ENCODE peak calls at places on chromosomes 2 and 18, in five cellular contexts. Y, K, G, U and W are unnamed samples. For H3K4me1, the result is how much of the 10 kb centered on the place peaks cover.

GRCh38 chr2:7749895-7750559 is 832.8 kb downstream of the RNF144A start:
- DNase-seq in U (no peak), K (no peak), G (no peak), Y (no peak), W (no peak)

GRCh38 chr18:6249788-6250187 is 164.9 kb downstream of the L3MBTL4 start:
- DNase-seq in G (no peak), K (no peak), U (no peak), Y (no peak), W (no peak)

GRCh38 chr2:170820647-170821630 is 4.3 kb downstream of the GAD1 start:
- DNase-seq in G (peak), U (no peak), K (no peak), Y (no peak), W (no peak)

GRCh38 chr18:29418136-29418535 is 1241.2 kb upstream of the CDH2 start:
- DNase-seq in K (peak), U (no peak), G (no peak), Y (no peak), W (no peak)

GRCh38 chr2:215612770-215613169 is 176.9 kb upstream of the FN1 start:
- DNase-seq in K (peak), Y (no peak), G (no peak), U (no peak), W (no peak)

GRCh38 chr2:241904791-241905710 is 35.5 kb downstream of the RTP5 start:
- DNase-seq in U (no peak), K (no peak), G (no peak), Y (no peak), W (no peak)

GRCh38 chr2:198144621-198145020 is 340.2 kb downstream of the PLCL1 start:
- DNase-seq in G (no peak), U (no peak), K (no peak), Y (no peak), W (no peak)

GRCh38 chr2:218988650-218989049 is 3.7 kb upstream of the FEV start:
- DNase-seq in U (no peak), G (no peak), K (no peak), Y (no peak), W (no peak)

GRCh38 chr2:174833737-174834136 is 69.5 kb upstream of the CHRNA1 start:
- DNase-seq in G (no peak), K (no peak), Y (no peak), U (no peak), W (no peak)

GRCh38 chr2:143515318-143515717 is 386.1 kb downstream of the ARHGAP15 start:
- DNase-seq in U (no peak), Y (no peak), G (no peak), K (no peak), W (no peak)

GRCh38 chr2:171480908-171481307 is 41.4 kb upstream of the CYBRD1 start:
- DNase-seq in K (no peak), Y (no peak), G (no peak), U (no peak), W (no peak)

GRCh38 chr18:50298443-50299284 is 11.2 kb upstream of the CXXC1 start:
- DNase-seq in U (no peak), K (no peak), Y (no peak), G (no peak), W (no peak)

GRCh38 chr2:240319855-240320560 is 115.5 kb upstream of the GPC1 start:
- DNase-seq in K (peak), U (no peak), Y (no peak), G (no peak), W (no peak)

GRCh38 chr18:5600376-5601071 is 56.7 kb upstream of the EPB41L3 start:
- DNase-seq in Y (peak), U (no peak), G (no peak), K (peak), W (no peak)

GRCh38 chr2:33136056-33136455 is 189.3 kb downstream of the LTBP1 start:
- DNase-seq in K (peak), Y (no peak), U (no peak), G (no peak), W (no peak)

GRCh38 chr2:12456293-12457151 is 260.2 kb upstream of the TRIB2 start:
- DNase-seq in Y (peak), G (peak), U (peak), K (peak), W (peak)

GRCh38 chr2:167293172-167293781 is 405.0 kb downstream of the XIRP2 start:
- DNase-seq in K (peak), G (no peak), Y (no peak), U (no peak), W (peak)

GRCh38 chr2:861655-862355 is 88.8 kb upstream of the SNTG2 start:
- DNase-seq in G (no peak), K (no peak), Y (no peak), U (no peak), W (no peak)

GRCh38 chr2:232365621-232366321 is 12.8 kb upstream of the ALPP start:
- DNase-seq in U (no peak), G (peak), K (peak), Y (peak), W (peak)

GRCh38 chr18:470661-471501 is 29.6 kb downstream of the COLEC12 start:
- DNase-seq in K (peak), U (no peak), G (no peak), Y (no peak), W (no peak)

GRCh38 chr2:126309185-126309584 is 346.8 kb upstream of the GYPC start:
- DNase-seq in K (no peak), G (no peak), Y (no peak), U (no peak), W (no peak)

GRCh38 chr2:187553908-187554703 is at the start of gene TFPI:
- DNase-seq in K (peak), U (no peak), Y (peak), G (peak), W (peak)

GRCh38 chr2:203751886-203752285 is 45.4 kb downstream of the CD28 start:
- DNase-seq in G (no peak), K (peak), U (no peak), Y (no peak), W (no peak)

GRCh38 chr2:229410946-229411345 is 139.9 kb upstream of the PID1 start:
- DNase-seq in G (no peak), Y (no peak), U (no peak), K (no peak), W (no peak)

GRCh38 chr2:72109904-72110303 is 37.8 kb downstream of the CYP26B1 start:
- DNase-seq in Y (no peak), G (no peak), K (no peak), U (no peak), W (no peak)

GRCh38 chr2:46858697-46859080 is 56.9 kb downstream of the MCFD2 start:
- DNase-seq in G (no peak), K (peak), U (no peak), Y (no peak), W (no peak)

GRCh38 chr18:77207540-77207939 is 42.1 kb upstream of the GALR1 start:
- DNase-seq in G (no peak), K (peak), U (no peak), Y (peak), W (peak)

GRCh38 chr2:122384768-122385333 is 629.4 kb downstream of the TSN start:
- DNase-seq in U (no peak), G (no peak), Y (no peak), K (no peak), W (no peak)

GRCh38 chr2:19911799-19912509 is 10.2 kb upstream of the TTC32 start:
- DNase-seq in K (peak), G (no peak), U (no peak), Y (no peak), W (peak)

GRCh38 chr2:178478102-178478441 is 328 bp downstream of the FKBP7 start:
- DNase-seq in K (peak), G (peak), U (no peak), Y (no peak), W (no peak)

GRCh38 chr2:171482308-171482707 is 40.0 kb upstream of the CYBRD1 start:
- DNase-seq in G (no peak), U (no peak), K (no peak), Y (no peak), W (no peak)

GRCh38 chr2:101415220-101415619 is 27.9 kb upstream of the CREG2 start:
- DNase-seq in U (no peak), Y (no peak), K (no peak), G (no peak), W (no peak)

GRCh38 chr2:88690591-88691338 is 708 bp upstream of the RPIA start:
- DNase-seq in U (no peak), G (peak), Y (peak), K (peak), W (peak)

GRCh38 chr2:200306969-200307811 is 697 bp downstream of the SPATS2L start:
- DNase-seq in U (no peak), K (no peak), Y (no peak), G (peak), W (peak)

GRCh38 chr2:179569834-179570233 is 291.6 kb downstream of the ZNF385B start:
- DNase-seq in U (no peak), K (peak), G (no peak), Y (no peak), W (no peak)

GRCh38 chr2:28394331-28394877 is 1.7 kb downstream of the FOSL2 start:
- DNase-seq in G (no peak), K (peak), Y (no peak), U (no peak), W (peak)

GRCh38 chr2:27262379-27263286 is at the start of gene SLC30A3:
- DNase-seq in K (no peak), Y (no peak), G (peak), U (no peak), W (peak)

GRCh38 chr2:27265536-27265870 is 2.7 kb upstream of the SLC30A3 start:
- DNase-seq in G (no peak), Y (no peak), U (no peak), K (no peak), W (no peak)

GRCh38 chr2:27264253-27264752 is 1.5 kb upstream of the SLC30A3 start:
- DNase-seq in U (no peak), K (no peak), G (no peak), Y (no peak), W (no peak)

GRCh38 chr2:27263287-27264252 is 723 bp upstream of the SLC30A3 start:
- DNase-seq in G (no peak), U (no peak), Y (no peak), K (no peak), W (no peak)

GRCh38 chr2:27264753-27265535 is 2.1 kb upstream of the SLC30A3 start:
- DNase-seq in Y (peak), U (no peak), G (no peak), K (peak), W (peak)
- TF ChIP-seq CTCF in Y (peak), U (peak), G (no peak), K (peak), W (peak)

GRCh38 chr2:221429741-221430491 is 142.2 kb downstream of the EPHA4 start:
- DNase-seq in U (no peak), K (peak), Y (no peak), G (no peak), W (no peak)
- TF ChIP-seq BHLHE40 in U (no peak), K (no peak), Y (no peak), G (no peak), W (no peak)

DNA sequence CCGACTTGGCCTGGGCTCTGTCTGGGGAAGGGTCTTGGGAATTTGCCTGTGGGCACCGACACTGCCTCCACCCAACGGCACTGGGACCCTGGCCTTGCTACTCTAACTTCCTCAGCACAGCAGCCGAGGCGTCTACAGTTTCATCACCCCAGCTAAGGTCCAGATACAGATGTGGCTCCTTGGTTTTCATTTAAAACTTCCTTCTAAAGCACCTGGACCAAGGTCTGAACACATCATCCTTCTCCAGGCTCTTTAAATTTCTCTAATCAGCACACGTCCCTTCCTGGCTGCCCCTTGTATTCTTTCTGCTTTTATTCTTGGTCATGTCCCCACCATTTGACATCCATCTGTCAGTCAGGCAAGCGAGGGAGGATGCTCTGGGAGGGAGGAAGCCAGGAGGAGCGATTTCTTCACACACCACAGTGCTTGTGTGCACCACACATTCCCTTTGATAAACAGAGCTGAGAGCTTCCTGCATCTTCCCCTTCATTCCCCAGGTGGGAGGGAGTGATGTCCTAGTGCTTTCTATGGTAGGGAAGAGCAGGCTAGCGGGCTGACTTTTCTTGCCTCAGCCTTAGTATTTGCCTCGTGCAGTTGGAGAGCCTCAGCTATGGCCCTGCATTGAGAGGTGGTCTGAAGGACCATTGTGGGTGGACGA is 6.9 kb downstream of the LBH start:
- DNase-seq in U (no peak), Y (no peak), G (no peak), K (no peak), W (no peak)
- H3K4me1 ChIP-seq in U (under half), Y (under half), G (under half), K (under half), W (half or more)

GRCh38 chr2:65626831-65627230 is 194.4 kb upstream of the SPRED2 start:
- DNase-seq in K (no peak), Y (no peak), G (no peak), U (no peak), W (no peak)

GRCh38 chr2:65630643-65631042 is 198.2 kb upstream of the SPRED2 start:
- DNase-seq in K (peak), U (no peak), G (no peak), Y (no peak), W (peak)

GRCh38 chr2:65622951-65623525 is 190.6 kb upstream of the SPRED2 start:
- DNase-seq in Y (no peak), G (no peak), K (no peak), U (no peak), W (no peak)

GRCh38 chr2:65625982-65626381 is 193.6 kb upstream of the SPRED2 start:
- DNase-seq in K (no peak), Y (no peak), G (no peak), U (no peak), W (no peak)

GRCh38 chr2:65628156-65628555 is 195.8 kb upstream of the SPRED2 start:
- DNase-seq in G (no peak), K (no peak), U (no peak), Y (no peak), W (no peak)
- TF ChIP-seq CTCF in G (no peak), K (no peak), U (no peak), Y (no peak), W (no peak)

GRCh38 chr18:67665266-67665665 is 148.7 kb upstream of the DSEL start:
- DNase-seq in U (no peak), G (no peak), Y (no peak), K (peak), W (no peak)
- TF ChIP-seq BHLHE40 in U (no peak), G (no peak), Y (no peak), K (no peak), W (no peak)

DNA sequence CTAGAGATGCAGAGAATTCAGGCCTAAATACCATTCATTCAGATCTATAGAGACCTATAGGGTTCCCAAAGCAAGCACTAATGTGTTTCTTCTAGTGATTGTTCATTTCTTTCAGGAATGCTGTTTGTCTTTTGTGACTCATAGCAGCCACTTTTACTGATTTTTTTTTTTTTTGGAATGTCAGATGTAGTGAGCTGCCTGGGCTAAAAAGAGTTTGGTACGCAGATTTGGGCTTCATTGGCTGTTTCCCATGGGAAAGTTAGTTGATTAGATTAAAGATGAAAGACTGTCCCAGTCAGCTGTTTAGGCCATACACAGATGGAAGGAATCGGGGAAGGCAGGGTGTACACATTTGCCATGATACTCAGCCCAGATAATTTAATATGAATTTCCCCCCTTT is 87.6 kb downstream of the CDC42EP3 start:
- DNase-seq in K (peak), G (no peak), U (no peak), Y (no peak), W (no peak)
- H3K4me1 ChIP-seq in K (under half), G (under half), U (under half), Y (under half), W (half or more)

DNA sequence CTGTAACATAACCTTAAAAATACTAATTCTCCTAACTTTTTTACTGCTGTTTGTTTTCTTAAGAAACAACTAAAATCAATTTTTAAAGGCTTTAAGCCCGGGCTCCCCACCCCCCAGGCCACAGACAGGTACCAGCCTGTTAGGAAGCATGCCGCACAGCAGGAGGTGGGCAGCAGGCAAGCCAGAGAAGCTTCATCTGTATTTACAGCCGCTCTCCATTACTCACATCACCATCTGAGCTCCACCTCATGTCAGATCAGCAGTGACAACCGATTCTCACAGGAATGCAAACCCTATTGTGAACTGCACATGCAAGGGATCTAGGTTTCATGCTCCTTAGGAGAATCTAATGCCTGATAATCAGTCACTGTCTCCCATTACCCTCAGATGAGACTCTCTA is 517.1 kb downstream of the NRXN1 start:
- DNase-seq in U (no peak), Y (no peak), G (no peak), K (no peak), W (no peak)
- TF ChIP-seq CTCF in U (no peak), Y (no peak), G (no peak), K (no peak), W (no peak)

GRCh38 chr18:74539289-74539688 is 5.0 kb downstream of the CNDP1 start:
- DNase-seq in Y (no peak), G (no peak), U (no peak), K (no peak), W (no peak)
- TF ChIP-seq BHLHE40 in Y (no peak), G (no peak), U (no peak), K (no peak), W (no peak)

GRCh38 chr2:85600235-85600575 is 2.3 kb downstream of the TMEM150A start:
- DNase-seq in G (no peak), Y (no peak), U (no peak), K (no peak), W (no peak)

GRCh38 chr2:85599468-85600234 is 2.8 kb downstream of the TMEM150A start:
- DNase-seq in K (no peak), G (no peak), Y (no peak), U (no peak), W (no peak)

GRCh38 chr2:85597241-85597640 is 1.7 kb downstream of the RNF181 start:
- DNase-seq in Y (no peak), K (no peak), U (no peak), G (no peak), W (no peak)

GRCh38 chr2:85596486-85597143 is 1.1 kb downstream of the RNF181 start:
- DNase-seq in U (no peak), Y (no peak), K (no peak), G (no peak), W (no peak)

DNA sequence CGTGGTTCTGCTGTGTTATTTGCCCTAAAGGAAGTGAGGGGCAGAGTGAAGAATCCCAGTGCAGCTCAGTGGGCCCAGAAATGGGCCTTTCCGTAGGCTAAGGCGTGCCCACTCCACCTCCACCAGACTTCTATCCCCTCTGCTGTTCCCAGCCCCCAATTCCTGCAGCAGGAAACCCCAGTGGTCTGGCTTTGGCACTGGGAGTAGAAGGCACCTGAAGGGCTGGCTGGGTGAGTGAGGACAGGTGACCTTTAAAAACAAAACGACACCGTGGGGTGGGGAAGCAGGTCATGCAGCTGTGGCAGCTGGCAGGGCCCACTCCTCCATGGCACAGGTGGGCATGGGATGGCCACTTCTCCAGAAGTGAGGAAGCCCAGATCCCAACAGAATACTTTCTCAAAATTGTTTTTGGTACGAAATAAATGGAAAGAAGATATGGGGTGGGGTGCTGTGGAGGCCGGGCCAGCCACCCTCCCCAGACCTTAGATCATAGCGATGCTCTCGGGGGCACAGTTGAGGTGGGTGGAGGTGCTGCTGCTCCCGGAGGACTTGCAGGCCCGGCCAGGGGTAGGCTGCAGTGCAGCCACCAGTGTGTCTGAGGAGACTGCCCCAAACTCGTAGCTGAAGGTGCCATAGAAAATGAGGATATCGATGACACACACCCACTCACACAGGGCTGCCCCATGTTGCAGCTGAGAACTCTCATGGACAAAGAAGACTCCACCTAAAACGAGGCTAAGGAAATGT is 3.2 kb downstream of the RNF181 start:
- DNase-seq in Y (no peak), G (no peak), K (no peak), U (no peak), W (no peak)
- H3K4me1 ChIP-seq in Y (half or more), G (under half), K (under half), U (under half), W (under half)